ENCODE peak calls at places on chromosome 16, in seven cellular contexts. A is fibroblast of lung, C is breast epithelium, N is transverse colon, T is colonic mucosa, I is stomach, F is A549. Y is an unnamed sample.

GRCh38 chr16:81601008-81601428 is 156.4 kb downstream of the CMIP start:
- DNase-seq in A (peak; percentile 72), C (peak; percentile 79), N (no peak), T (no peak), I (no peak), F (peak; percentile 62), Y (no peak)

GRCh38 chr16:77414752-77415231 is 20.0 kb downstream of the ADAMTS18 start:
- DNase-seq in A (peak; percentile 48), C (no peak), N (no peak), T (no peak), I (no peak), F (no peak), Y (no peak)

GRCh38 chr16:22004321-22004720 is 3.4 kb upstream of the PDZD9 start:
- DNase-seq in A (no peak), C (no peak), N (no peak), T (no peak), I (no peak), F (no peak), Y (no peak)

GRCh38 chr16:70696952-70697600 is 11.2 kb upstream of the MTSS2 start:
- DNase-seq in A (no peak), C (peak; percentile 90), N (peak; percentile 30), T (no peak), I (peak; percentile 64), F (no peak), Y (peak; percentile 63)

GRCh38 chr16:86281435-86281834 is 228.9 kb upstream of the FOXF1 start:
- DNase-seq in A (no peak), C (no peak), N (no peak), T (peak; percentile 15), I (no peak), F (no peak), Y (no peak)

GRCh38 chr16:35525979-35526590 is 2066.7 kb downstream of the TP53TG3F start:
- DNase-seq in A (no peak), C (no peak), N (no peak), T (no peak), I (no peak), F (no peak), Y (no peak)

GRCh38 chr16:25228372-25228771 is 11.6 kb downstream of the AQP8 start:
- DNase-seq in A (no peak), C (no peak), N (no peak), T (no peak), I (no peak), F (no peak), Y (no peak)

GRCh38 chr16:14300631-14301149 is 229.6 kb downstream of the MRTFB start:
- DNase-seq in A (peak; percentile 82), C (peak; percentile 60), N (peak; percentile 69), T (peak; percentile 62), I (peak; percentile 72), F (peak; percentile 78), Y (peak; percentile 81)

GRCh38 chr16:81432899-81433560 is 11.6 kb upstream of the CMIP start:
- DNase-seq in A (no peak), C (no peak), N (no peak), T (no peak), I (no peak), F (no peak), Y (no peak)

GRCh38 chr16:56664506-56664905 is 3.4 kb downstream of the MT1G start:
- DNase-seq in A (no peak), C (no peak), N (no peak), T (no peak), I (no peak), F (no peak), Y (no peak)

GRCh38 chr16:11698271-11698689 is 30.0 kb downstream of the SNN start:
- DNase-seq in A (peak; percentile 28), C (no peak), N (no peak), T (no peak), I (no peak), F (no peak), Y (no peak)

GRCh38 chr16:77064037-77064436 is 127.0 kb upstream of the MON1B start:
- DNase-seq in A (no peak), C (no peak), N (no peak), T (no peak), I (no peak), F (no peak), Y (no peak)

GRCh38 chr16:75238132-75238852 is 13.1 kb downstream of the BCAR1 start:
- DNase-seq in A (peak; percentile 95), C (peak; percentile 57), N (peak; percentile 62), T (peak; percentile 38), I (peak; percentile 77), F (no peak), Y (peak; percentile 94)

GRCh38 chr16:85246473-85246872 is 134.2 kb upstream of the CIBAR2 start:
- DNase-seq in A (no peak), C (no peak), N (no peak), T (no peak), I (no peak), F (no peak), Y (no peak)

GRCh38 chr16:29990033-29990432 is 5.4 kb downstream of the HIRIP3 start:
- DNase-seq in A (no peak), C (no peak), N (peak; percentile 44), T (peak; percentile 52), I (no peak), F (no peak), Y (no peak)

GRCh38 chr16:11136600-11136999 is 119.4 kb downstream of the SOCS1 start:
- DNase-seq in A (peak; percentile 38), C (peak; percentile 50), N (no peak), T (no peak), I (no peak), F (no peak), Y (peak; percentile 81)

GRCh38 chr16:66752379-66752778 is 970 bp upstream of the DYNC1LI2 start:
- DNase-seq in A (no peak), C (no peak), N (no peak), T (no peak), I (no peak), F (no peak), Y (peak; percentile 28)

GRCh38 chr16:66752958-66753357 is 1.5 kb upstream of the DYNC1LI2 start:
- DNase-seq in A (no peak), C (no peak), N (no peak), T (no peak), I (no peak), F (no peak), Y (no peak)

GRCh38 chr16:66750279-66751134 is 902 bp downstream of the DYNC1LI2 start:
- DNase-seq in A (no peak), C (no peak), N (no peak), T (peak; percentile 25), I (no peak), F (no peak), Y (no peak)

GRCh38 chr16:66751135-66751991 is at the start of gene DYNC1LI2:
- DNase-seq in A (peak; percentile 62), C (peak; percentile 65), N (peak; percentile 77), T (peak; percentile 78), I (peak; percentile 78), F (peak; percentile 80), Y (peak; percentile 80)

DNA sequence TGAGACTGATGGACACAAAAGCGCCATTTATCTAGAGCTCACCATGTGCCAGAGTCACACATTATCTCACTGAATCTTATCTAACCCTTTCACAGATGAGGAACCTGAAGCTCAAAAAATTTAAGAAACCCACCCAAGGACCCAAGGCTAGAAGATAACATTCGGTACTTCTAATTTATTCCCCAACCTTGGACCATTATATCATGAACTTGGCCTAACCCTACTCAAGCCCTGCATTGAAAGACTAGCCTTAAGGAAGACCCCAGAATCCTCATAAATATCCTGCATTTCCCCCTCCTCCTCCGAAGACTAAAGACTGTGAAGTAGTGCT is 548 bp upstream of the DYNC1LI2 start:
- DNase-seq in A (no peak), C (no peak), N (no peak), T (no peak), I (no peak), F (no peak), Y (no peak)
- TF ChIP-seq CTCF in A (no peak), C (no peak), N (no peak), T (peak; percentile 12), I (no peak), F (peak; percentile 20), Y (no peak)

GRCh38 chr16:17391715-17392114 is 79.0 kb downstream of the XYLT1 start:
- DNase-seq in A (no peak), C (no peak), N (no peak), T (no peak), I (no peak), F (no peak), Y (no peak)
- H3K4me1 ChIP-seq in A (no peaks in the 10 kb centered on the region), C (peaks cover 7% of the 10 kb centered on the region), N (peaks cover 16% of the 10 kb centered on the region), T (no peaks in the 10 kb centered on the region), I (peaks cover 19% of the 10 kb centered on the region), F (peaks cover 4% of the 10 kb centered on the region), Y (peaks cover 11% of the 10 kb centered on the region)

GRCh38 chr16:4535627-4536108 is 2.9 kb downstream of the CDIP1 start:
- DNase-seq in A (no peak), C (no peak), N (no peak), T (no peak), I (no peak), F (no peak), Y (no peak)
- TF ChIP-seq CTCF in A (no peak), C (no peak), N (no peak), T (no peak), I (no peak), F (no peak), Y (no peak)

GRCh38 chr16:3874794-3875692 is 5.5 kb downstream of the CREBBP start:
- DNase-seq in A (no peak), C (no peak), N (no peak), T (no peak), I (no peak), F (no peak), Y (no peak)

GRCh38 chr16:3876160-3876559 is 4.4 kb downstream of the CREBBP start:
- DNase-seq in A (no peak), C (no peak), N (no peak), T (no peak), I (no peak), F (no peak), Y (no peak)

GRCh38 chr16:3872216-3872895 is 8.2 kb downstream of the CREBBP start:
- DNase-seq in A (no peak), C (no peak), N (no peak), T (no peak), I (no peak), F (no peak), Y (no peak)

GRCh38 chr16:3873482-3874173 is 6.9 kb downstream of the CREBBP start:
- DNase-seq in A (no peak), C (no peak), N (no peak), T (no peak), I (no peak), F (no peak), Y (no peak)

DNA sequence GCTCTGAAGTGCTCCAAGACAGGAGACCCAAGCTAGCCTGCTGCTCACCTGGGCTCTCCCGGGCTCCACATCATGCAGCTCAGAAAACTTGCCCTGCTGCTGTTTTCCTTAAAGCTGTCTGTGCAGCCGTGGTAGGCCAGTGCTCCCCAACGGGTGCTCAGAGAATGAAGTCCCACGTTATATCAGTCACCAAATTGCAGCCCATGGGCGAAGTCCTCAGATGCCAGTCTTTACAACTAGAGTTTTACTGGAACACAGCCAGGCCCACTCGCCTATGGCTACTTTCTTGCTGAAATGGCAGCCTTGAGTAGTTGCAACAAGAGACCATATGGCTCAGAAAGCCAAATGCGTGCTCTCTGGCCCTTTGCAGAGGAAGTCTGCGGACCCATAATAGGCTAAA is 6.3 kb downstream of the CREBBP start:
- DNase-seq in A (no peak), C (no peak), N (peak; percentile 37), T (peak; percentile 61), I (no peak), F (no peak), Y (no peak)
- H3K4me1 ChIP-seq in A (peaks cover 24% of the 10 kb centered on the region), C (peaks cover 54% of the 10 kb centered on the region), N (peaks cover 74% of the 10 kb centered on the region), T (peaks cover 13% of the 10 kb centered on the region), I (peaks cover 97% of the 10 kb centered on the region), F (peaks cover 44% of the 10 kb centered on the region), Y (peaks cover 71% of the 10 kb centered on the region)

GRCh38 chr16:27408602-27409031 is 6.6 kb downstream of the IL21R start:
- DNase-seq in A (no peak), C (no peak), N (no peak), T (no peak), I (no peak), F (no peak), Y (no peak)
- TF ChIP-seq CTCF in A (no peak), C (no peak), N (no peak), T (no peak), I (no peak), F (no peak), Y (no peak)

Y was measured in thyroid gland.